ENCODE peak calls at places on chromosome 18, in five cellular contexts. One of them, this sample, is unnamed.

GRCh38 chr18:63848159-63848558 is 39.3 kb upstream of the SERPINB2 start:
- DNase-seq in lower lobe of right lung: no peak
- DNase-seq in neural progenitor cell: peak; percentile 66
- DNase-seq in mesendoderm: peak; percentile 71
- DNase-seq in Panc1: no peak
- DNase-seq in this sample: no peak

GRCh38 chr18:3526421-3527354 is 76.7 kb downstream of the TGIF1 start:
- DNase-seq in lower lobe of right lung: no peak
- DNase-seq in neural progenitor cell: peak; percentile 65
- DNase-seq in mesendoderm: peak; percentile 84
- DNase-seq in Panc1: no peak
- DNase-seq in this sample: no peak

GRCh38 chr18:70339915-70340314 is 51.1 kb downstream of the SOCS6 start:
- DNase-seq in lower lobe of right lung: no peak
- DNase-seq in neural progenitor cell: no peak
- DNase-seq in mesendoderm: peak; percentile 60
- DNase-seq in Panc1: no peak
- DNase-seq in this sample: no peak

GRCh38 chr18:56127322-56128099 is 510.9 kb downstream of the TXNL1 start:
- DNase-seq in lower lobe of right lung: no peak
- DNase-seq in neural progenitor cell: no peak
- DNase-seq in mesendoderm: no peak
- DNase-seq in Panc1: no peak
- DNase-seq in this sample: no peak

GRCh38 chr18:27713727-27714080 is 463.2 kb downstream of the CDH2 start:
- DNase-seq in lower lobe of right lung: no peak
- DNase-seq in neural progenitor cell: peak; percentile 53
- DNase-seq in mesendoderm: no peak
- DNase-seq in Panc1: no peak
- DNase-seq in this sample: peak; percentile 34

GRCh38 chr18:63741769-63742168 is 33.4 kb upstream of the SERPINB7 start:
- DNase-seq in lower lobe of right lung: no peak
- DNase-seq in neural progenitor cell: no peak
- DNase-seq in mesendoderm: peak; percentile 22
- DNase-seq in Panc1: no peak
- DNase-seq in this sample: no peak

GRCh38 chr18:3726241-3726951 is 276.4 kb downstream of the TGIF1 start:
- DNase-seq in lower lobe of right lung: no peak
- DNase-seq in neural progenitor cell: no peak
- DNase-seq in mesendoderm: no peak
- DNase-seq in Panc1: no peak
- DNase-seq in this sample: no peak

GRCh38 chr18:7094432-7094831 is 23.2 kb downstream of the LAMA1 start:
- DNase-seq in lower lobe of right lung: no peak
- DNase-seq in neural progenitor cell: no peak
- DNase-seq in mesendoderm: no peak
- DNase-seq in Panc1: no peak
- DNase-seq in this sample: no peak

GRCh38 chr18:46148810-46149209 is 44.6 kb downstream of the HAUS1 start:
- DNase-seq in lower lobe of right lung: no peak
- DNase-seq in neural progenitor cell: peak; percentile 78
- DNase-seq in mesendoderm: peak; percentile 88
- DNase-seq in Panc1: peak; percentile 55
- DNase-seq in this sample: peak; percentile 11

GRCh38 chr18:12021077-12021476 is 39.8 kb downstream of the IMPA2 start:
- DNase-seq in lower lobe of right lung: no peak
- DNase-seq in neural progenitor cell: no peak
- DNase-seq in mesendoderm: no peak
- DNase-seq in Panc1: no peak
- DNase-seq in this sample: no peak

GRCh38 chr18:12015697-12016062 is 34.4 kb downstream of the IMPA2 start:
- DNase-seq in lower lobe of right lung: peak; percentile 87
- DNase-seq in neural progenitor cell: no peak
- DNase-seq in mesendoderm: no peak
- DNase-seq in Panc1: no peak
- DNase-seq in this sample: peak; percentile 91

GRCh38 chr18:12017079-12017478 is 35.8 kb downstream of the IMPA2 start:
- DNase-seq in lower lobe of right lung: no peak
- DNase-seq in neural progenitor cell: no peak
- DNase-seq in mesendoderm: no peak
- DNase-seq in Panc1: no peak
- DNase-seq in this sample: no peak

GRCh38 chr18:12021596-12021995 is 40.3 kb downstream of the IMPA2 start:
- DNase-seq in lower lobe of right lung: peak; percentile 70
- DNase-seq in neural progenitor cell: no peak
- DNase-seq in mesendoderm: no peak
- DNase-seq in Panc1: no peak
- DNase-seq in this sample: no peak

DNA sequence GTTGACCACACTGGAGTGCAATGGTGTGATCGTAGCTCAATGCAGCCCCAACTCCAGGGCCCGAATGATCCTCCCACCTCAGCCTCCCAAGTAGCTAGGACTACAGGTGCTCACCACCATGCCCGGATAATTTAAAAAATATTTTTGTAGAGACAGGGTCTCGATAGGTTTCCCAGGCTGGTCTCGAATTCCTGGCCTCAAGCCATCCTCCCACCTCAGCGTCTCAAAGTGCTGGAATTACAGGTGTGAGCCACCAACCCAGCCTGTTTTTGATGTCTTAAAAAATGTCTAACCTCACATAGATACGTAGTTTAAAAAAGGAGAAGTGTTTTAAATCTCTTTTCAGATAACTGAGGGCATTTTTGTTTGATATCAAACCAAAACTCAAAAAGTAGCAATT is 37.6 kb downstream of the IMPA2 start:
- DNase-seq in lower lobe of right lung: no peak
- DNase-seq in neural progenitor cell: no peak
- DNase-seq in mesendoderm: no peak
- DNase-seq in Panc1: no peak
- DNase-seq in this sample: no peak
- H3K4me3 ChIP-seq in lower lobe of right lung: no peak overlapping the region
- H3K4me3 ChIP-seq in neural progenitor cell: no peak overlapping the region
- H3K4me3 ChIP-seq in mesendoderm: no peak overlapping the region
- H3K4me3 ChIP-seq in Panc1: no peak overlapping the region
- H3K4me3 ChIP-seq in this sample: no peak overlapping the region

GRCh38 chr18:37533647-37534565 is 31.7 kb downstream of the CELF4 start:
- DNase-seq in lower lobe of right lung: no peak
- DNase-seq in neural progenitor cell: no peak
- DNase-seq in mesendoderm: peak; percentile 45
- DNase-seq in Panc1: no peak
- DNase-seq in this sample: no peak

GRCh38 chr18:37535968-37536367 is 29.6 kb downstream of the CELF4 start:
- DNase-seq in lower lobe of right lung: no peak
- DNase-seq in neural progenitor cell: no peak
- DNase-seq in mesendoderm: no peak
- DNase-seq in Panc1: no peak
- DNase-seq in this sample: no peak

GRCh38 chr18:37534627-37535026 is 31.0 kb downstream of the CELF4 start:
- DNase-seq in lower lobe of right lung: no peak
- DNase-seq in neural progenitor cell: no peak
- DNase-seq in mesendoderm: no peak
- DNase-seq in Panc1: no peak
- DNase-seq in this sample: no peak

GRCh38 chr18:37529863-37530262 is 35.7 kb downstream of the CELF4 start:
- DNase-seq in lower lobe of right lung: no peak
- DNase-seq in neural progenitor cell: no peak
- DNase-seq in mesendoderm: no peak
- DNase-seq in Panc1: no peak
- DNase-seq in this sample: no peak

GRCh38 chr18:37532917-37533316 is 32.7 kb downstream of the CELF4 start:
- DNase-seq in lower lobe of right lung: no peak
- DNase-seq in neural progenitor cell: no peak
- DNase-seq in mesendoderm: no peak
- DNase-seq in Panc1: no peak
- DNase-seq in this sample: no peak
- H3K27me3 ChIP-seq in lower lobe of right lung: peaks cover 15% of the 10 kb centered on the region
- H3K27me3 ChIP-seq in neural progenitor cell: peaks cover 12% of the 10 kb centered on the region
- H3K27me3 ChIP-seq in mesendoderm: no peaks in the 10 kb centered on the region
- H3K27me3 ChIP-seq in Panc1: no peaks in the 10 kb centered on the region
- H3K27me3 ChIP-seq in this sample: no peaks in the 10 kb centered on the region

DNA sequence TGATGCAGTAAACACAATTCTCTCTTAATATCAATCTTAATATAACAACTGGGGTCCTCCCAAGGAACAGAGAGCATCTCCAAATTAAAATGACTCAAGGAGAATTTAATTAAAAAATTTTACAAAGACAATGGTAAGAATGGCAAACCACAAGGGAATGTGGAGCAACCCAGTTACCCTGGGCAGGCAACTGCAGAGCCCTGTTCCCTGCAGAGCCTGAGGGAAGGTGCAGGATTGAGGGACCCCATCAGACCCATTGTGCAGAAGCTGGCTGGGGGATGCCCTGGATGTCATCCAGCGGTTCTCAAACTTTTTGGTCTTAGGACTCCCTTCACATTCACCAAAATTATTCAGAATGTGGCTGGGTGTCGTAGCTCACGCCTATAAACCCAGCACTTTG is 262.8 kb downstream of the FBXO15 start:
- DNase-seq in lower lobe of right lung: no peak
- DNase-seq in neural progenitor cell: no peak
- DNase-seq in mesendoderm: no peak
- DNase-seq in Panc1: no peak
- DNase-seq in this sample: no peak
- H3K4me3 ChIP-seq in lower lobe of right lung: no peak overlapping the region
- H3K4me3 ChIP-seq in neural progenitor cell: no peak overlapping the region
- H3K4me3 ChIP-seq in mesendoderm: no peak overlapping the region
- H3K4me3 ChIP-seq in Panc1: no peak overlapping the region
- H3K4me3 ChIP-seq in this sample: no peak overlapping the region

GRCh38 chr18:23311346-23312103 is 141.6 kb upstream of the RIOK3 start:
- DNase-seq in lower lobe of right lung: no peak
- DNase-seq in neural progenitor cell: no peak
- DNase-seq in mesendoderm: no peak
- DNase-seq in Panc1: no peak
- DNase-seq in this sample: peak; percentile 78
- H3K27me3 ChIP-seq in lower lobe of right lung: no peaks in the 10 kb centered on the region
- H3K27me3 ChIP-seq in neural progenitor cell: no peaks in the 10 kb centered on the region
- H3K27me3 ChIP-seq in mesendoderm: no peaks in the 10 kb centered on the region
- H3K27me3 ChIP-seq in Panc1: no peaks in the 10 kb centered on the region
- H3K27me3 ChIP-seq in this sample: no peaks in the 10 kb centered on the region

DNA sequence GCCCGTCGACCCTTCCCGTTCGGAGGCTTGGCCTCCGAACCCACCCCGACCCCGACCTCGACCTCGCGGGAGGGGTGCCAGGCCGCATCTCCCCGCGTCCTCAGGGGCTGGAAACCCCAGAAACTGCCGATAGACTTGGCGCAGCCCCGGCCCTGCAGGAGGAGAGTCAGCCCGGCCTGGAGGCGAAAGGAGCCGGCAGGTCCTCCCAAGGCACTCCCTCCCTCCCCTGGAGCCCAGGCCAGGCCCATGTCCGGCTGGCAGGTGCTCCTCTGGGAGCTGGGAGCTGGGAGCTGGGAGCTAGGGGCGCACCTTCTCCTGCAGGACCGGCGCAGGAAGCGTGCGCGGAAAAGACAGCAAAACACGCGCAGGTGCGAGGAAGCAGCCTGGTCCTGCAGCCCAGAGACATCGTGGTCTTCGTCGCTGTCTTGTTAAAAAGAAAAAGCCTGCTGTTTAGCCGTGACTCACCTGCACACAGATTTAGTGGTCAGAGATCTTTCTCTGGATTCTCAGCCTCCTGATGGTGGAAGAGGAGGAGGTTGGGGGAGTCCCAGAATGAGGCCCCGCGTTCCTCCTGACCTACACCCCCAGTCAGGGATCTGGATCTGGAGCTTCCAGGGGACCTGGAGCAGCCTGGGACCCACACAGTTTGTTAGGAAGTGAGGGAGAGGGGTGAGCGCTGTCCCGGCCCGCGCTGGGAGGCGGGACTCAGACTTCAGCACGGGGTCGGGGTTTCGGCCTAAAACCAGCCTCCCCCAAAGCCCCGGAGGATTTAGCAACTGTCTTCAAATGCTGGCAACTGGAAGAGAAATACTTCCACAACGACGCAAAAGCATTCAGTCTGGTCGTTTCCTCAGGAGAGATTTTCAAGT is 702 bp upstream of the MBP start:
- DNase-seq in lower lobe of right lung: peak; percentile 69
- DNase-seq in neural progenitor cell: peak; percentile 52
- DNase-seq in mesendoderm: peak; percentile 62
- DNase-seq in Panc1: no peak
- DNase-seq in this sample: no peak
- H3K4me3 ChIP-seq in lower lobe of right lung: peak overlapping the region; percentile 92
- H3K4me3 ChIP-seq in neural progenitor cell: peak overlapping the region; percentile 79
- H3K4me3 ChIP-seq in mesendoderm: peak overlapping the region; percentile 51
- H3K4me3 ChIP-seq in Panc1: peak overlapping the region; percentile 86
- H3K4me3 ChIP-seq in this sample: no peak overlapping the region

GRCh38 chr18:9140984-9141383 is 4.4 kb downstream of the ANKRD12 start:
- DNase-seq in lower lobe of right lung: no peak
- DNase-seq in neural progenitor cell: no peak
- DNase-seq in mesendoderm: no peak
- DNase-seq in Panc1: no peak
- DNase-seq in this sample: no peak
- H3K27me3 ChIP-seq in lower lobe of right lung: no peaks in the 10 kb centered on the region
- H3K27me3 ChIP-seq in neural progenitor cell: no peaks in the 10 kb centered on the region
- H3K27me3 ChIP-seq in mesendoderm: no peaks in the 10 kb centered on the region
- H3K27me3 ChIP-seq in Panc1: no peaks in the 10 kb centered on the region
- H3K27me3 ChIP-seq in this sample: no peaks in the 10 kb centered on the region

DNA sequence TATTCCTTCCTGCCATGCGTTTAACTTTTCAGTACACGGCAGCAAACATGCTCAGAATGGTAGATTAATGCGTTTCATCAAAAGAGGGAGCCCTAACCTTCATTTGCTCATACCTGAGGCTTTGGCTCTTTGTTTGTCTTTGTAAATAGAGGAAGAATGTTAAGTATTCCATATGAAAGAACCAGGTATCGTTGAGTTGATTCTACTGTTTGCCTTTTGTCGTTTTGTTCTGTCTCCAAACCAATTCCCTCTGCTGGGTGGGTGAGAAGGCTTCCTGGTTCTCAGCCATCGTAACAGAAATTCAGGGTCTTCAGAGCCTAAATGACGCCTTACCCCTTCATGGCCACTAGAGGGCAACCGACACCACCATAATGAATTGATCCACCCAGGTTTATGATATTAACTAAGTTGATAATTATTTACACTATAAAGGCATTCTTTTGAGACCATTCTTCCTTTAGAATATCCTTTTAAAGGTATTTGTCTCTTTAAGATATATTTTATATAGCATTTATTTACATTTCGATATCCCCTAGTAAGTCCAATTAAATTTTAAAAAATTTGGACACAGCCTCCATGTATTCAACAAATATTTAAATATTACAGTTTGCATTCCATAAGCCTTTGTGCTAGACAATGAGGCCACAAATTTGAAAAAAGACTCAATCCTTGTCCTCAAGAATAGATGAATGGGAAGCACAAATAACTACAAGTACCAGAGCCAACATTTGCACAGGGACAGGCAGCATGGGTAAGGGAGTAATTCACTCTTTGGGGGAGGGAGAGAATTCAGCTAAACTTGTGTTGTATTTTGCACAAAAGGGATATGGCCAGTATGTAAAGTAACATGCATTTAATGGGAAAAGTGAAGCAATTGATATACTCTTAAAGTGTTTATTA is 48.1 kb downstream of the TIMM21 start:
- DNase-seq in lower lobe of right lung: no peak
- DNase-seq in neural progenitor cell: peak; percentile 67
- DNase-seq in mesendoderm: peak; percentile 74
- DNase-seq in Panc1: peak; percentile 70
- DNase-seq in this sample: peak; percentile 14
- H3K4me3 ChIP-seq in lower lobe of right lung: peak overlapping the region; percentile 24
- H3K4me3 ChIP-seq in neural progenitor cell: peak overlapping the region; percentile 30
- H3K4me3 ChIP-seq in mesendoderm: no peak overlapping the region
- H3K4me3 ChIP-seq in Panc1: peak overlapping the region; percentile 37
- H3K4me3 ChIP-seq in this sample: peak overlapping the region; percentile 19